ENCODE peak calls at places on chromosomes 13 and 19, in ten cellular contexts. R, X, W, U, T, P, N, Z, Y and L are unnamed samples.

GRCh38 chr13:114113961-114114360 is 18.5 kb downstream of the RASA3 start:
- DNase-seq in Y (peak; percentile 23), T (no peak), P (no peak), Z (peak; percentile 36), X (no peak), R (peak; percentile 26), W (no peak), N (no peak), U (no peak), L (no peak)

GRCh38 chr19:51127755-51128154 is 3.0 kb downstream of the SIGLEC9 start:
- DNase-seq in U (peak; percentile 80), Y (no peak), P (no peak), W (no peak), R (peak; percentile 76), Z (peak; percentile 81), N (no peak), X (peak; percentile 41), T (peak; percentile 10), L (peak; percentile 5)

GRCh38 chr19:49793561-49793840 is 19.6 kb downstream of the FUZ start:
- DNase-seq in Z (no peak), X (no peak), Y (no peak), R (no peak), T (no peak), N (no peak), U (peak; percentile 53), P (no peak), W (peak; percentile 47), L (no peak)

GRCh38 chr13:19156013-19156825 is 25.4 kb downstream of the TUBA3C start:
- DNase-seq in N (no peak), R (no peak), T (no peak), X (no peak), P (no peak), W (no peak), Z (no peak), Y (no peak), U (no peak), L (no peak)

GRCh38 chr19:10209305-10209704 is 14.6 kb upstream of the DNMT1 start:
- DNase-seq in W (no peak), Y (no peak), R (no peak), N (no peak), X (no peak), U (peak; percentile 65), Z (no peak), P (no peak), T (peak; percentile 59), L (no peak)

GRCh38 chr13:75968103-75968838 is 332.1 kb downstream of the LMO7 start:
- DNase-seq in Z (no peak), P (no peak), N (no peak), R (no peak), W (no peak), Y (no peak), X (no peak), T (peak; percentile 17), U (peak; percentile 66), L (peak; percentile 30)

GRCh38 chr13:73059460-73060250 is 850 bp downstream of the KLF5 start:
- DNase-seq in U (no peak), X (peak; percentile 40), N (no peak), T (no peak), W (peak; percentile 61), Y (peak; percentile 28), R (no peak), Z (peak; percentile 57), P (no peak), L (no peak)

GRCh38 chr19:6126335-6126974 is 9.0 kb upstream of the ACSBG2 start:
- DNase-seq in X (no peak), R (no peak), W (peak; percentile 43), P (no peak), T (peak; percentile 72), Z (no peak), U (peak; percentile 69), Y (no peak), N (no peak), L (peak; percentile 32)

GRCh38 chr19:1752757-1753728 is at the start of gene ONECUT3:
- DNase-seq in Y (no peak), W (no peak), X (no peak), Z (no peak), R (no peak), N (peak; percentile 63), U (no peak), T (no peak), P (no peak), L (no peak)

GRCh38 chr19:4149518-4150288 is 3.7 kb upstream of the CREB3L3 start:
- DNase-seq in P (no peak), T (no peak), R (no peak), N (no peak), Z (no peak), U (no peak), X (no peak), Y (no peak), W (no peak), L (no peak)

GRCh38 chr13:47215741-47216140 is 318.9 kb upstream of the HTR2A start:
- DNase-seq in X (no peak), Z (no peak), P (no peak), W (peak; percentile 8), U (peak; percentile 94), N (no peak), T (peak; percentile 81), R (no peak), Y (no peak), L (peak; percentile 87)

GRCh38 chr13:50911051-50911690 is 1.6 kb downstream of the RNASEH2B start:
- DNase-seq in N (no peak), X (no peak), Z (no peak), T (peak; percentile 31), P (no peak), U (peak; percentile 41), Y (no peak), R (no peak), W (no peak), L (no peak)

GRCh38 chr13:114282143-114282685 is 813 bp downstream of the UPF3A start:
- DNase-seq in Y (peak; percentile 78), X (peak; percentile 26), U (peak; percentile 61), P (no peak), Z (peak; percentile 53), R (peak; percentile 59), N (peak; percentile 61), W (peak; percentile 40), T (peak; percentile 73), L (no peak)

GRCh38 chr13:97264663-97265062 is 42.5 kb downstream of the MBNL2 start:
- DNase-seq in U (no peak), T (no peak), Z (no peak), X (no peak), Y (no peak), P (no peak), W (no peak), N (no peak), R (no peak), L (no peak)

GRCh38 chr13:78201411-78201810 is 282.8 kb upstream of the EDNRB start:
- DNase-seq in W (no peak), Z (no peak), N (no peak), Y (no peak), T (no peak), R (no peak), X (no peak), P (no peak), U (no peak), L (no peak)

GRCh38 chr13:77925616-77926015 is 7.0 kb upstream of the EDNRB start:
- DNase-seq in T (no peak), R (no peak), Y (no peak), W (no peak), U (no peak), N (no peak), Z (no peak), X (no peak), P (no peak), L (no peak)

DNA sequence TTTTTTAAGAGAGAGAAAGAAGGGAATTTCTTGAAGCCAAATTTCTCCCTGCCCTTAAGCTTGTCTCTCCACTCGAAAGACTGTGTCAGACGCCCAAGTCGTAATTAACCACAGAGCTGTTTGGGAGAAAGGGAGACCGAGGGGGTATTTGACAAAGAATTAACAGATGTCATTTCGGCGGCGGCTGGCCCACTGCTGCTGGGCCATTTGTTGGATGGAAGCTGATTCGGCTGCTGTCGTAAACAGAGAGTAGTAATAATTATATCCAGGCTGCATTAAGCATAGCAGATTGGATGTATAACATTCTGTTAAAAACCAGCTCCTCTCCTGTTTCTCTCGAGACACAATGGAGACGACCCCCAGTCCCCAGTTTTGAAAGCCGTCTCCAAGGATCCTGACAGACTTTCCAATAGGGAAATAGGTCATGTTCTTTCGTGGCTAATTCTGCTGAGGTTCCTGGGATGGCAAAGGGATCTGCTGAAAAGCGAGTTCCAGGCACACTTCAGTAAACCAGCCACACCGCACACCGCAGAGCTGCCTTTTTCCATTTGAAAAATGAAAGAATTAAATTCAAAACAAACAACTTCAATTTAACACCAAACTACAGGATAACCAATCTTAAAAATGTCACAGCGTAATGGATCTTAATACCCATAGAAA is 71.5 kb downstream of the KCTD15 start:
- DNase-seq in R (no peak), N (no peak), U (no peak), Y (no peak), P (no peak), X (peak; percentile 3), T (peak; percentile 6), W (no peak), Z (no peak), L (no peak)
- H3K4me3 ChIP-seq in R (no peak overlapping the region), N (no peak overlapping the region), U (no peak overlapping the region), Y (no peak overlapping the region), P (peak overlapping the region; percentile 52), X (peak overlapping the region; percentile 11), T (peak overlapping the region; percentile 20), W (peak overlapping the region; percentile 14), Z (no peak overlapping the region), L (no peak overlapping the region)

GRCh38 chr19:56839665-56840451 is 668 bp downstream of the PEG3 start:
- DNase-seq in T (peak; percentile 91), N (no peak), R (peak; percentile 96), P (peak; percentile 94), X (peak; percentile 93), Z (peak; percentile 96), U (peak; percentile 84), W (peak; percentile 86), Y (peak; percentile 50), L (peak; percentile 62)
- H3K4me3 ChIP-seq in T (peak overlapping the region; percentile 32), N (no peak overlapping the region), R (peak overlapping the region; percentile 46), P (peak overlapping the region; percentile 73), X (peak overlapping the region; percentile 61), Z (peak overlapping the region; percentile 7), U (peak overlapping the region; percentile 16), W (peak overlapping the region; percentile 6), Y (no peak overlapping the region), L (peak overlapping the region; percentile 47)

DNA sequence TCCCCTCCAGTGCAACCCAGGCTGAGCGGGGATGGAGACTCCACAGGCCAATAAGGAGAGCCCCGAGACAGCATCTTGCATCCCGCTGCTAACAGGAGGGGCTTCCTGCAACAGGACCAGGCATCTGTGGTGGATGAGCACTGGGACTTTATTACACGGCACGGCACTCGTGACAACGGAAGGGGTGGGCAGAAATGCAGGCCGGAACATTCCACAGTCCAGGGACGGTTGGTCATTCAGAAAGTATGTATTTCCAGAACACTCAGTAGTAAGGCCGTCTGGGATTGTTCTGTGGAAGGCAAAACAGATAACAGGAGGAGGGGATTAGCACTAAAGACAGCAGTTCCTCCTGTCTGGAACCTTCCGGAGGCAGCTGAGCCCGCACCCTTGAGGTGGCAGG is 3.3 kb upstream of the TM6SF2 start:
- DNase-seq in P (no peak), Z (no peak), U (no peak), W (no peak), Y (no peak), T (peak; percentile 11), N (no peak), X (no peak), R (no peak), L (peak; percentile 24)
- H3K4me3 ChIP-seq in P (no peak overlapping the region), Z (no peak overlapping the region), U (no peak overlapping the region), W (no peak overlapping the region), Y (no peak overlapping the region), T (no peak overlapping the region), N (no peak overlapping the region), X (no peak overlapping the region), R (no peak overlapping the region), L (no peak overlapping the region)

GRCh38 chr13:69903081-69903480 is 204.5 kb upstream of the ATXN8OS start:
- DNase-seq in Y (no peak), N (no peak), R (no peak), U (no peak), P (no peak), Z (no peak), T (no peak), W (no peak), X (no peak), L (no peak)

GRCh38 chr13:69904784-69905183 is 202.8 kb upstream of the ATXN8OS start:
- DNase-seq in U (no peak), P (no peak), Z (no peak), N (no peak), Y (no peak), W (no peak), X (no peak), R (no peak), T (no peak), L (no peak)
- H3K4me3 ChIP-seq in U (no peak overlapping the region), P (no peak overlapping the region), Z (no peak overlapping the region), N (no peak overlapping the region), Y (no peak overlapping the region), W (no peak overlapping the region), X (no peak overlapping the region), R (no peak overlapping the region), T (no peak overlapping the region), L (no peak overlapping the region)